ENCODE peak calls at places on chromosomes 5 and 9, in nine cellular contexts. K, J, L, R, Z, S, M, Q and E are unnamed samples.

GRCh38 chr5:4191703-4192102 is 596.1 kb downstream of the IRX1 start:
- DNase-seq in K (no peak), J (no peak), L (no peak), R (no peak), Z (no peak), S (no peak), M (no peak), Q (no peak), E (no peak)

GRCh38 chr5:100566382-100567141 is 31.4 kb downstream of the FAM174A start:
- DNase-seq in K (no peak), J (no peak), L (no peak), R (no peak), Z (no peak), S (no peak), M (no peak), Q (no peak), E (no peak)

GRCh38 chr9:135219676-135220600 is 132.5 kb downstream of the OLFM1 start:
- DNase-seq in K (no peak), J (no peak), L (no peak), R (peak; percentile 52), Z (peak; percentile 29), S (no peak), M (no peak), Q (no peak), E (peak; percentile 50)

GRCh38 chr5:91408710-91409109 is 25.6 kb upstream of the ARRDC3 start:
- DNase-seq in K (no peak), J (no peak), L (no peak), R (no peak), Z (no peak), S (no peak), M (no peak), Q (no peak), E (no peak)

GRCh38 chr5:142819816-142820215 is 49.6 kb downstream of the ARHGAP26 start:
- DNase-seq in K (no peak), J (no peak), L (no peak), R (no peak), Z (no peak), S (no peak), M (no peak), Q (no peak), E (no peak)

GRCh38 chr5:64074533-64074932 is 91.1 kb upstream of the RNF180 start:
- DNase-seq in K (no peak), J (no peak), L (no peak), R (no peak), Z (no peak), S (no peak), M (peak; percentile 81), Q (peak; percentile 43), E (no peak)

GRCh38 chr5:111301264-111301663 is 77.1 kb downstream of the CAMK4 start:
- DNase-seq in K (no peak), J (no peak), L (no peak), R (no peak), Z (no peak), S (no peak), M (no peak), Q (no peak), E (no peak)

GRCh38 chr5:90095292-90096060 is 314.1 kb downstream of the CETN3 start:
- DNase-seq in K (no peak), J (no peak), L (no peak), R (no peak), Z (no peak), S (no peak), M (no peak), Q (no peak), E (no peak)

GRCh38 chr5:138945421-138946240 is 70.5 kb upstream of the LRRTM2 start:
- DNase-seq in K (no peak), J (no peak), L (no peak), R (peak; percentile 51), Z (peak; percentile 47), S (no peak), M (peak; percentile 66), Q (no peak), E (peak; percentile 73)

GRCh38 chr5:9604416-9604815 is 25.7 kb downstream of the TAS2R1 start:
- DNase-seq in K (no peak), J (no peak), L (no peak), R (no peak), Z (no peak), S (no peak), M (no peak), Q (no peak), E (no peak)

GRCh38 chr9:72255546-72255925 is 106.3 kb downstream of the GDA start:
- DNase-seq in K (no peak), J (no peak), L (no peak), R (no peak), Z (no peak), S (no peak), M (no peak), Q (no peak), E (no peak)

GRCh38 chr5:172283862-172284274 is 304 bp upstream of the UBTD2 start:
- DNase-seq in K (peak; percentile 67), J (peak; percentile 82), L (peak; percentile 83), R (peak; percentile 93), Z (peak; percentile 87), S (no peak), M (peak; percentile 93), Q (peak; percentile 98), E (peak; percentile 96)

GRCh38 chr5:34415559-34416198 is 240.4 kb upstream of the RAI14 start:
- DNase-seq in K (no peak), J (no peak), L (no peak), R (no peak), Z (no peak), S (no peak), M (peak; percentile 15), Q (no peak), E (no peak)

GRCh38 chr5:149938272-149938671 is 6.3 kb downstream of the PDE6A start:
- DNase-seq in K (peak; percentile 67), J (peak; percentile 56), L (peak; percentile 40), R (no peak), Z (no peak), S (no peak), M (no peak), Q (no peak), E (no peak)

GRCh38 chr5:1542755-1543154 is 19.0 kb upstream of the LPCAT1 start:
- DNase-seq in K (peak; percentile 61), J (peak; percentile 54), L (peak; percentile 65), R (peak; percentile 64), Z (peak; percentile 63), S (peak; percentile 79), M (no peak), Q (no peak), E (no peak)

GRCh38 chr5:178555771-178556211 is 34.4 kb downstream of the COL23A1 start:
- DNase-seq in K (no peak), J (no peak), L (no peak), R (no peak), Z (no peak), S (no peak), M (peak; percentile 85), Q (no peak), E (no peak)

GRCh38 chr5:178554311-178554710 is 35.9 kb downstream of the COL23A1 start:
- DNase-seq in K (no peak), J (no peak), L (no peak), R (no peak), Z (no peak), S (no peak), M (no peak), Q (no peak), E (peak; percentile 24)

GRCh38 chr5:178551468-178551867 is 38.7 kb downstream of the COL23A1 start:
- DNase-seq in K (no peak), J (no peak), L (no peak), R (no peak), Z (no peak), S (no peak), M (no peak), Q (no peak), E (peak; percentile 36)

GRCh38 chr5:178555005-178555404 is 35.2 kb downstream of the COL23A1 start:
- DNase-seq in K (no peak), J (no peak), L (no peak), R (no peak), Z (no peak), S (no peak), M (no peak), Q (no peak), E (no peak)

DNA sequence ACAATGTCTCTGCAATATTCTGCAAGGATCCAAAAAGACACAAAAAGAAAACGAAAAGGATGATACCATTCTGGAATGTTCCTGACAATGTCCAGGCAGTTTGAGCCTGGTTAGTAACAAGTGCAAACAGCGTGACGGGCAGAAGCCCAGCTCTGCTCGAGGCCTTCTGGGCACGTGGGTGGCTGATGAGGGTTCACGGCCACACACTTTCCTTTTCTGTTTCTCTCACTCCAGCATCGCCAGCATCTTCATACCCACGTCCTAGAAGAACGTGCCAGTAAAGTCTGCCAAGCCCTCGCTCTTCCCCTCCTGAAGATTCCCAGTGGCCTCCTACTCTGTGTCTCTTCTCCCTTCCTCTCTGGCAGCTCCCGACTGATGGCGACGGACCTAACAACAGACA is 36.7 kb downstream of the COL23A1 start:
- DNase-seq in K (no peak), J (no peak), L (no peak), R (peak; percentile 89), Z (no peak), S (no peak), M (no peak), Q (no peak), E (peak; percentile 36)
- H3K27ac ChIP-seq in K (no peak overlapping the region), J (no peak overlapping the region), L (no peak overlapping the region), R (no peak overlapping the region), Z (no peak overlapping the region), S (no peak overlapping the region), M (no peak overlapping the region), Q (peak overlapping the region; percentile 28), E (no peak overlapping the region)

DNA sequence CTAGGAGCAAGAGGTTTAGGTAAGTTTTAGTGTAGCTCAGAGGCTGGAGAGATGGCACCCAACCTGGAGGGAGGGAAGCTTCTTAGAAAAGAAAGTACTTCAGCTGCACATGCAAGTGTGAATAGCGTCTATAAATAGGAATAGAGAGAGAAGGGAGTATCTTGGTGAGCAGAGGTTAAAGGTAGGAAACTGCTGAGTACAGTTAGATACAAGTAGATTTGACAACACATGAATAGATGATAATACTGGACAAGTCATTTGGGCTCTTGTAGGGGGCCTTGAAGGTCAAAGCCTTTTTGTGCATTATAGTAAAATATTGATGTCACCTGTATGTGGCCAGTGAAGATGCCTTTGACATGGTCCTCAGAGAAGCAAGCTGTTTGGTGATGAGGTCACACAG is 34.2 kb downstream of the ANP32B start:
- DNase-seq in K (no peak), J (no peak), L (no peak), R (no peak), Z (no peak), S (no peak), M (no peak), Q (no peak), E (no peak)
- TF ChIP-seq POLR2AphosphoS5 in K (no peak), J (no peak), L (no peak), R (no peak), Z (no peak), S (no peak), M (no peak), Q (no peak), E (no peak)

GRCh38 chr9:122186301-122186700 is 26.6 kb downstream of the MORN5 start:
- DNase-seq in K (no peak), J (no peak), L (peak; percentile 33), R (no peak), Z (no peak), S (no peak), M (peak; percentile 43), Q (no peak), E (peak; percentile 13)
- TF ChIP-seq CTCF in K (no peak), J (no peak), L (no peak), R (no peak), Z (no peak), S (no peak), M (peak; percentile 52), Q (no peak), E (no peak)

DNA sequence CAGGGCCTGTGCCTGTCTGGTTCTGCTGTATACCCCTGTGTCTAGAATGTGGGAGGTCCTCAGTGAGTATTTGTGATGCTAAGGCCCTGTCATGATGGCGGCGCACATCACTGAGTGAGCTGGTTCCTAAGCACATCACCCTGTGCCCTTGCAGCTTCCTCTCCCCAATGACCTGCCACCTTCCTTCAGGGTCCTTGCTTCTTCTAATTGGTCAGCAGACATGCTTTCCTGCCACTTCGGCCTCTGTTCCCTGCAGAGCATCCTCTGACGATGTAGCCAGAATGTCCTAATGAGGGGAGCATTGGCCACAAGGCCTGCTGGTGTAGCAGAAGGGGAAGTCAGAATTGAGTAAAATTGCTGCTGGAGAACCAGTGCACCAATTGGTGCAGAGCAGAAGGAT is 31.0 kb upstream of the ANGPTL2 start:
- DNase-seq in K (peak; percentile 8), J (no peak), L (peak; percentile 21), R (peak; percentile 28), Z (peak; percentile 36), S (no peak), M (no peak), Q (no peak), E (no peak)
- H3K27ac ChIP-seq in K (no peak overlapping the region), J (no peak overlapping the region), L (no peak overlapping the region), R (peak overlapping the region; percentile 90), Z (no peak overlapping the region), S (no peak overlapping the region), M (no peak overlapping the region), Q (no peak overlapping the region), E (no peak overlapping the region)